ENCODE peak calls at places on chromosomes 16 and 17, in eight cellular contexts. D is right cardiac atrium; B is lower lobe of right lung; R is heart left ventricle; K is K562; T is body of pancreas; Q is CD8-positive, alpha-beta T cell; X is aorta. Z is an unnamed sample.
A peak's percentile ranks its signal among the peaks of the same experiment; 100 is the strongest.

GRCh38 chr16:1825381-1825863 is 1.2 kb downstream of the HAGH start:
- ATAC-seq in B (no peak), Q (no peak), K (no peak), D (no peak), R (no peak), T (no peak), X (no peak), Z (no peak)

GRCh38 chr17:74821655-74822328 is 37.9 kb downstream of the GRIN2C start:
- ATAC-seq in R (no peak), T (no peak), K (no peak), B (no peak), D (no peak), X (no peak), Q (no peak), Z (no peak)

GRCh38 chr17:37476431-37477130 is 13.1 kb upstream of the DUSP14 start:
- ATAC-seq in B (peak; percentile 59), T (no peak), Q (no peak), K (no peak), X (no peak), R (peak; percentile 84), D (peak; percentile 79), Z (peak; percentile 29)

GRCh38 chr17:22507823-22508222 is 815.5 kb downstream of the KCNJ18 start:
- ATAC-seq in R (no peak), K (peak; percentile 92), Q (no peak), D (no peak), B (no peak), T (no peak), X (no peak), Z (no peak)

GRCh38 chr17:68061512-68062313 is 26.2 kb downstream of the KPNA2 start:
- ATAC-seq in R (peak; percentile 77), Q (no peak), K (peak; percentile 28), D (peak; percentile 70), T (no peak), B (no peak), X (peak; percentile 44), Z (no peak)

GRCh38 chr16:53908731-53909130 is 204.8 kb downstream of the FTO start:
- ATAC-seq in Q (no peak), R (no peak), B (no peak), D (no peak), T (no peak), X (no peak), K (no peak), Z (no peak)

GRCh38 chr16:66731101-66731500 is 20.3 kb downstream of the DYNC1LI2 start:
- ATAC-seq in T (no peak), R (no peak), Q (no peak), B (no peak), X (no peak), K (no peak), D (no peak), Z (no peak)

GRCh38 chr16:31331141-31331764 is 23.7 kb upstream of the ITGAX start:
- ATAC-seq in X (no peak), K (no peak), T (no peak), B (no peak), R (no peak), D (no peak), Q (peak; percentile 82), Z (no peak)

GRCh38 chr17:45332989-45333701 is 16.3 kb upstream of the MAP3K14 start:
- ATAC-seq in K (peak; percentile 96), X (no peak), T (no peak), D (peak; percentile 48), Q (no peak), B (peak; percentile 33), R (peak; percentile 24), Z (no peak)

GRCh38 chr16:72786606-72787005 is 261.3 kb downstream of the ZFHX3 start:
- ATAC-seq in X (no peak), K (no peak), B (no peak), T (no peak), Q (no peak), R (no peak), D (no peak), Z (no peak)

GRCh38 chr17:55273579-55274370 is 9.0 kb downstream of the HLF start:
- ATAC-seq in R (peak; percentile 91), X (peak; percentile 90), K (no peak), Q (no peak), D (peak; percentile 85), T (peak; percentile 92), B (peak; percentile 85), Z (peak; percentile 88)

GRCh38 chr17:55271958-55272710 is 7.4 kb downstream of the HLF start:
- ATAC-seq in D (no peak), K (no peak), T (no peak), X (no peak), Q (no peak), B (no peak), R (no peak), Z (no peak)

GRCh38 chr17:55275894-55276804 is 11.4 kb downstream of the HLF start:
- ATAC-seq in R (peak; percentile 47), T (no peak), B (peak; percentile 53), X (no peak), Q (no peak), K (no peak), D (peak; percentile 44), Z (no peak)

GRCh38 chr17:55272711-55273578 is 8.2 kb downstream of the HLF start:
- ATAC-seq in B (no peak), K (no peak), Q (no peak), T (peak; percentile 6), R (peak; percentile 18), X (peak; percentile 39), D (peak; percentile 15), Z (peak; percentile 29)

GRCh38 chr17:55274371-55275255 is 9.9 kb downstream of the HLF start:
- ATAC-seq in B (no peak), Q (no peak), T (no peak), X (no peak), D (peak; percentile 18), K (no peak), R (peak; percentile 43), Z (no peak)
- H3K4me1 ChIP-seq in B (peaks cover 54% of the 10 kb centered on the region), Q (no peaks in the 10 kb centered on the region), T (peaks cover 46% of the 10 kb centered on the region), X (peaks cover 28% of the 10 kb centered on the region), D (peaks cover 11% of the 10 kb centered on the region), K (peaks cover 3% of the 10 kb centered on the region), R (peaks cover 68% of the 10 kb centered on the region), Z (peaks cover 100% of the 10 kb centered on the region)

GRCh38 chr17:2057130-2057713 is 2.3 kb downstream of the HIC1 start:
- ATAC-seq in X (no peak), R (no peak), D (no peak), B (no peak), T (no peak), Q (no peak), K (no peak), Z (no peak)
- H3K4me3 ChIP-seq in X (no peak overlapping the region), R (peak overlapping the region; percentile 71), D (peak overlapping the region; percentile 81), B (peak overlapping the region; percentile 67), T (no peak overlapping the region), Q (no peak overlapping the region), K (no peak overlapping the region), Z (no peak overlapping the region)

DNA sequence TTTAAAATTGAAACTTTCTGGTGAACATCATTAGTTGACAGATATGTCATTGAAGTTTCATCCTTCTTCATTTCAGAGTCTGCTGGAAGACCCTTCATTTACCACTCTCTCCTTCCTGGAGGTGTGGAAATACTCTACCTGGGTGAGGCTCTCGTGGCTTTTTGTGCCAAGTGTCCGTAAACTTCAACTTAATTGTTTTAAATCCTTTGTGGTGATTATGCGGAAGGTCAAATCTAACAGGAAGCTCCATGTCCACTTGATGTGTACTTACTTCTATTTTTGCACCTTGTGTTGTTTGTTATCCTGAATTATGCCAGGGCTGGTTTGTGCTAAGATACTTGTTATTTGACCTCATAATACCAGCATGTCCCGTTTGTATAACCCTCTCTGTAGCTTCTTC is 129.2 kb downstream of the WWOX start:
- ATAC-seq in B (no peak), R (no peak), T (no peak), Q (no peak), D (no peak), K (no peak), X (no peak), Z (no peak)
- H3K4me1 ChIP-seq in B (no peaks in the 10 kb centered on the region), R (no peaks in the 10 kb centered on the region), T (no peaks in the 10 kb centered on the region), Q (no peaks in the 10 kb centered on the region), D (no peaks in the 10 kb centered on the region), K (no peaks in the 10 kb centered on the region), X (no peaks in the 10 kb centered on the region), Z (no peaks in the 10 kb centered on the region)

GRCh38 chr17:78361227-78361683 is 1.4 kb upstream of the SOCS3 start:
- ATAC-seq in X (no peak), K (no peak), B (no peak), D (no peak), R (no peak), T (no peak), Q (no peak), Z (no peak)
- H3K4me3 ChIP-seq in X (no peak overlapping the region), K (no peak overlapping the region), B (no peak overlapping the region), D (no peak overlapping the region), R (peak overlapping the region; percentile 90), T (no peak overlapping the region), Q (no peak overlapping the region), Z (no peak overlapping the region)

DNA sequence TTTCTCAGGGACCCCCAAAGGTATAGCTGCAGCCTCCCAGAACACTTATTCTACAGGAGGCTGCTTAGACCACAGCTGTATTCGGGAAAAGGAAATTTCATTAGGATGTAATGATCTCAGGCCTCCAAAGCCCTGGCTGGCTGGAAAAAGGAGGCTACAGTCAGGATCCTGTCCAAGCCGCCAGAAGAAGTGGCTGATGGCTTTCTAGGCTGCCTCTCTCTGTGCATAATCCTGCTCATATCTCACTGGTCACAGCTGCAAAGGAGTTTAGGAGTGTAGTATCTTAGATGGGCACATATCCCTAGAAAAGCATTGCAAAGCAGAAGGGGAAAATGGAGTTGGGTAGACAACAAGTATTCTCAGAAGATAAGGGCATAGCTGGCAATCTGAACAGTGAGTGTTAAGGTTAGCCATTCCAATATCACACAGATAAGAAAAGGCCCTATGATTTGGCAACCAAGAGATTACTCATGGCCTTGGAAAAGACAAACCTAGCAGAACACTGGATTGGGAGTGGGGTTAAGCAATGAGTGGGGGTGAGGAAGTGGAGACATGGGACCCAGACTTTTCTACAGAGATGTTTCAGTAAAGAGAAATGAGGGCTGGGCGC is 26.0 kb upstream of the PRKCA start:
- ATAC-seq in T (no peak), D (peak; percentile 59), Q (no peak), B (no peak), R (no peak), X (no peak), K (peak; percentile 36), Z (no peak)
- H3K4me1 ChIP-seq in T (peaks cover 7% of the 10 kb centered on the region), D (no peaks in the 10 kb centered on the region), Q (no peaks in the 10 kb centered on the region), B (no peaks in the 10 kb centered on the region), R (no peaks in the 10 kb centered on the region), X (no peaks in the 10 kb centered on the region), K (no peaks in the 10 kb centered on the region), Z (no peaks in the 10 kb centered on the region)

GRCh38 chr17:17792551-17793377 is 44.0 kb downstream of the SREBF1 start:
- ATAC-seq in D (peak; percentile 63), R (peak; percentile 50), B (peak; percentile 17), K (no peak), Q (peak; percentile 91), T (peak; percentile 45), X (no peak), Z (peak; percentile 50)
- H3K4me3 ChIP-seq in D (no peak overlapping the region), R (peak overlapping the region; percentile 30), B (no peak overlapping the region), K (no peak overlapping the region), Q (peak overlapping the region; percentile 16), T (no peak overlapping the region), X (no peak overlapping the region), Z (peak overlapping the region; percentile 2)

Z was measured in gastroesophageal sphincter.